ENCODE peak calls at places on chromosome 9, in five cellular contexts. One of them, this sample, is unnamed.

GRCh38 chr9:131633491-131634031 is 88.2 kb downstream of the PRRT1B start:
- DNase-seq in neural progenitor cell: no peak
- DNase-seq in cardiac muscle cell: no peak
- DNase-seq in GM23338: no peak
- DNase-seq in ascending aorta: no peak
- DNase-seq in this sample: no peak

GRCh38 chr9:3746296-3747275 is 220.8 kb upstream of the RFX3 start:
- DNase-seq in GM23338: no peak
- DNase-seq in ascending aorta: no peak
- DNase-seq in cardiac muscle cell: peak
- DNase-seq in neural progenitor cell: no peak
- DNase-seq in this sample: no peak

GRCh38 chr9:8052991-8053390 is 253.4 kb upstream of the DMAC1 start:
- DNase-seq in ascending aorta: no peak
- DNase-seq in GM23338: no peak
- DNase-seq in neural progenitor cell: no peak
- DNase-seq in cardiac muscle cell: no peak
- DNase-seq in this sample: no peak

GRCh38 chr9:126684345-126684744 is 70.6 kb downstream of the LMX1B start:
- DNase-seq in ascending aorta: no peak
- DNase-seq in cardiac muscle cell: no peak
- DNase-seq in GM23338: no peak
- DNase-seq in neural progenitor cell: no peak
- DNase-seq in this sample: no peak

GRCh38 chr9:16321461-16322119 is 548.9 kb downstream of the BNC2 start:
- DNase-seq in neural progenitor cell: peak
- DNase-seq in cardiac muscle cell: peak
- DNase-seq in GM23338: no peak
- DNase-seq in ascending aorta: peak
- DNase-seq in this sample: no peak

GRCh38 chr9:96398582-96399334 is 15.2 kb upstream of the SLC35D2 start:
- DNase-seq in ascending aorta: no peak
- DNase-seq in cardiac muscle cell: no peak
- DNase-seq in neural progenitor cell: no peak
- DNase-seq in GM23338: peak
- DNase-seq in this sample: no peak

GRCh38 chr9:106111039-106111740 is 416.8 kb downstream of the TMEM38B start:
- DNase-seq in cardiac muscle cell: no peak
- DNase-seq in neural progenitor cell: peak
- DNase-seq in ascending aorta: no peak
- DNase-seq in GM23338: peak
- DNase-seq in this sample: no peak

GRCh38 chr9:530681-531080 is 310.8 kb upstream of the DMRT1 start:
- DNase-seq in GM23338: no peak
- DNase-seq in neural progenitor cell: no peak
- DNase-seq in cardiac muscle cell: peak
- DNase-seq in ascending aorta: peak
- DNase-seq in this sample: no peak

GRCh38 chr9:34070601-34071340 is 22.1 kb upstream of the UBAP2 start:
- DNase-seq in cardiac muscle cell: no peak
- DNase-seq in GM23338: no peak
- DNase-seq in neural progenitor cell: no peak
- DNase-seq in ascending aorta: no peak
- DNase-seq in this sample: no peak

GRCh38 chr9:112852741-112853505 is 37.8 kb downstream of the SLC46A2 start:
- DNase-seq in ascending aorta: peak
- DNase-seq in GM23338: no peak
- DNase-seq in neural progenitor cell: no peak
- DNase-seq in cardiac muscle cell: no peak
- DNase-seq in this sample: no peak

GRCh38 chr9:37414503-37414943 is 8.0 kb upstream of the GRHPR start:
- DNase-seq in neural progenitor cell: peak
- DNase-seq in cardiac muscle cell: no peak
- DNase-seq in GM23338: no peak
- DNase-seq in ascending aorta: no peak
- DNase-seq in this sample: no peak
- H3K27ac ChIP-seq in neural progenitor cell: peak
- H3K27ac ChIP-seq in cardiac muscle cell: peak
- H3K27ac ChIP-seq in GM23338: peak
- H3K27ac ChIP-seq in ascending aorta: peak
- H3K27ac ChIP-seq in this sample: no peak

GRCh38 chr9:75482566-75482965 is 394.3 kb downstream of the OSTF1 start:
- DNase-seq in neural progenitor cell: no peak
- DNase-seq in cardiac muscle cell: no peak
- DNase-seq in ascending aorta: no peak
- DNase-seq in GM23338: peak
- DNase-seq in this sample: no peak
- TF ChIP-seq CTCF in neural progenitor cell: peak
- TF ChIP-seq CTCF in cardiac muscle cell: no peak
- TF ChIP-seq CTCF in ascending aorta: no peak
- TF ChIP-seq CTCF in GM23338: peak
- TF ChIP-seq CTCF in this sample: no peak

GRCh38 chr9:137410891-137411249 is 12.1 kb downstream of the EXD3 start:
- DNase-seq in neural progenitor cell: no peak
- DNase-seq in cardiac muscle cell: no peak
- DNase-seq in ascending aorta: no peak
- DNase-seq in GM23338: no peak
- DNase-seq in this sample: no peak
- H3K27ac ChIP-seq in neural progenitor cell: no peak
- H3K27ac ChIP-seq in cardiac muscle cell: no peak
- H3K27ac ChIP-seq in ascending aorta: no peak
- H3K27ac ChIP-seq in GM23338: no peak
- H3K27ac ChIP-seq in this sample: peak

GRCh38 chr9:136109351-136110081 is 9.2 kb downstream of the TMEM250 start:
- DNase-seq in neural progenitor cell: peak
- DNase-seq in ascending aorta: peak
- DNase-seq in GM23338: peak
- DNase-seq in cardiac muscle cell: peak
- DNase-seq in this sample: peak
- TF ChIP-seq CTCF in neural progenitor cell: no peak
- TF ChIP-seq CTCF in ascending aorta: peak
- TF ChIP-seq CTCF in GM23338: no peak
- TF ChIP-seq CTCF in cardiac muscle cell: peak
- TF ChIP-seq CTCF in this sample: peak

GRCh38 chr9:127828262-127829031 is 25.8 kb downstream of the FPGS start:
- DNase-seq in cardiac muscle cell: peak
- DNase-seq in ascending aorta: peak
- DNase-seq in neural progenitor cell: peak
- DNase-seq in GM23338: peak
- DNase-seq in this sample: no peak

GRCh38 chr9:127826253-127826913 is 23.7 kb downstream of the FPGS start:
- DNase-seq in neural progenitor cell: no peak
- DNase-seq in ascending aorta: no peak
- DNase-seq in GM23338: no peak
- DNase-seq in cardiac muscle cell: no peak
- DNase-seq in this sample: no peak

GRCh38 chr9:127832248-127832647 is 22.2 kb downstream of the ENG start:
- DNase-seq in cardiac muscle cell: no peak
- DNase-seq in neural progenitor cell: no peak
- DNase-seq in GM23338: no peak
- DNase-seq in ascending aorta: peak
- DNase-seq in this sample: no peak

GRCh38 chr9:127825319-127826051 is 22.8 kb downstream of the FPGS start:
- DNase-seq in cardiac muscle cell: no peak
- DNase-seq in neural progenitor cell: peak
- DNase-seq in ascending aorta: no peak
- DNase-seq in GM23338: peak
- DNase-seq in this sample: no peak

DNA sequence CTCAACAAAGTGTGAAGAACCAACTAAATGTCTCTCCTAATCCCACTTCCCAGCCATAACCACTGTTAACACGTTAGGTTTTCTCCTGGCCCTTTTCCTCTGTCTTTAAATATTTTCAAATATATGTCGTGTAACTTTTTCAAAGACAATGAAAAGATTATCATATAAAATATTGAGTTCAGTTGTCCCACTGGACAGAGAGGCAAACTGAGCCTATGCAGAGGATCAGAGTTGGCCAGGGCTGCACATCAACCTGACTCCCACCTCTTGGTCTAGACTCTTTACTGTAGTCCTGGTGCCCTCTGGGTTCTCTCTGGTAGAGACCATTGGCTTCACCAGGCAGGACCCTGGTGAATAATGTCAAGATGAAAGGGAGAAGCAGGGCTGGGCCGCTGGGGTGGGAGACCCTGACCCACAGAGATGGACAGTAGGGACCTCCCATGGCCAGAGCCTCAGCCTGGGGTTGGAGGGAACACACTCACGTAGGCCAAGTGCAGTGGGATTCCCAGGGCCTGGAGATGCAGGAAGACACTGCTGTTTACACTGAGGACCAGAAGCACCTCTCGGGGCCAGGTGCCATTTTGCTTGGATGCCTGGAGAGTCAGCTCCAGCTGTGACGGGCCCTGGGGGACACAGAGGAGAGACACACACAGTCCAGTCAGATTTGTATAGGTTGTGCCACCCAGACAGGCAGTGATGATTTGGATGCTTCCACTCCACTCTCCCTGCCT is 25.1 kb downstream of the ENG start:
- DNase-seq in ascending aorta: no peak
- DNase-seq in GM23338: no peak
- DNase-seq in neural progenitor cell: no peak
- DNase-seq in cardiac muscle cell: no peak
- DNase-seq in this sample: no peak
- H3K27ac ChIP-seq in ascending aorta: peak
- H3K27ac ChIP-seq in GM23338: peak
- H3K27ac ChIP-seq in neural progenitor cell: no peak
- H3K27ac ChIP-seq in cardiac muscle cell: no peak
- H3K27ac ChIP-seq in this sample: peak

GRCh38 chr9:120507936-120508510 is 71.9 kb downstream of the CDK5RAP2 start:
- DNase-seq in neural progenitor cell: no peak
- DNase-seq in cardiac muscle cell: no peak
- DNase-seq in GM23338: no peak
- DNase-seq in ascending aorta: no peak
- DNase-seq in this sample: no peak

GRCh38 chr9:120510816-120511215 is 69.2 kb downstream of the CDK5RAP2 start:
- DNase-seq in neural progenitor cell: no peak
- DNase-seq in ascending aorta: no peak
- DNase-seq in GM23338: no peak
- DNase-seq in cardiac muscle cell: no peak
- DNase-seq in this sample: no peak

GRCh38 chr9:120500733-120501132 is 79.2 kb downstream of the CDK5RAP2 start:
- DNase-seq in GM23338: no peak
- DNase-seq in neural progenitor cell: no peak
- DNase-seq in cardiac muscle cell: no peak
- DNase-seq in ascending aorta: no peak
- DNase-seq in this sample: no peak

DNA sequence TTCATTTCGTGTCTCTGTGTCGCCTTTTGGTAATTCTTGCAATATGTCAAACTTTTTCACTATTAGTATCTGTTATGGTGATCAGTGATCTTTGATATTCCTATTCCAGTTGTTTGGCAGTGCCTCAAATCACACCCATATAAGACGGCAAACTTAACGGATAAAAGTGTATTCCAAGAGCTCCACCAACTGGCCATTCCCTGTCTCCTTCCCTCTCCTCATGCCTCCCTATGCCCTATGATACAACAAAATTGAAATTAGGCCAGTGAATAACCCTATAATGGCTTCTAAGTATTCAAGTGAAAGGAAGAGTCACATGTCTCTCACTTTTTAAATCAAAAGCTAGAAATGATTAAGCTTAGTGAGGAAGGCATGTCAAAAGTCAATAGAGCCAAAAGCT is 74.8 kb downstream of the CDK5RAP2 start:
- DNase-seq in GM23338: peak
- DNase-seq in ascending aorta: no peak
- DNase-seq in neural progenitor cell: no peak
- DNase-seq in cardiac muscle cell: peak
- DNase-seq in this sample: no peak
- TF ChIP-seq CTCF in GM23338: peak
- TF ChIP-seq CTCF in ascending aorta: no peak
- TF ChIP-seq CTCF in neural progenitor cell: peak
- TF ChIP-seq CTCF in cardiac muscle cell: peak
- TF ChIP-seq CTCF in this sample: no peak

GRCh38 chr9:83456226-83456625 is 82.0 kb downstream of the FRMD3 start:
- DNase-seq in cardiac muscle cell: peak
- DNase-seq in ascending aorta: no peak
- DNase-seq in GM23338: no peak
- DNase-seq in neural progenitor cell: no peak
- DNase-seq in this sample: no peak

GRCh38 chr9:83458530-83458929 is 79.7 kb downstream of the FRMD3 start:
- DNase-seq in GM23338: no peak
- DNase-seq in neural progenitor cell: no peak
- DNase-seq in cardiac muscle cell: no peak
- DNase-seq in ascending aorta: no peak
- DNase-seq in this sample: no peak

GRCh38 chr9:83451308-83451707 is 86.9 kb downstream of the FRMD3 start:
- DNase-seq in cardiac muscle cell: no peak
- DNase-seq in GM23338: no peak
- DNase-seq in ascending aorta: no peak
- DNase-seq in neural progenitor cell: no peak
- DNase-seq in this sample: no peak

GRCh38 chr9:83459830-83460229 is 78.4 kb downstream of the FRMD3 start:
- DNase-seq in cardiac muscle cell: no peak
- DNase-seq in GM23338: no peak
- DNase-seq in ascending aorta: no peak
- DNase-seq in neural progenitor cell: no peak
- DNase-seq in this sample: no peak

DNA sequence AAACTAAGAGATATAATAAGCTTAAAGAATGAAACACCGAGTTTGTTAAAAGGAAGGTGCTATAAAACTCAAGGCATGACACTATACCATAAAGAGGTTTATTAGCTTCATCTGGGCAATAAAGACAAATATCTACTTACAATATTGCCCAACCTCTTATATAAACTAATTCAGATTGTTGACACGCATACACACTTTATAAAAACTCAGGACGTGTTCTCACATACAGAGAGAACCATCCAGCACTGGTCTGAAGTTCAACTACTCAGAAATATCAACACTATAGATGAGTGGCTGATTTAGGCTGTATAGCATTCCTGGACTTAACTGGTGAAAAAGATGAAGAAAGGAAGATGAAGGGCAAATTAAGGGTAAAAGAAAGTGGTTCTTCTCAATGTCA is 81.2 kb downstream of the FRMD3 start:
- DNase-seq in neural progenitor cell: no peak
- DNase-seq in GM23338: no peak
- DNase-seq in ascending aorta: no peak
- DNase-seq in cardiac muscle cell: no peak
- DNase-seq in this sample: no peak
- H3K27ac ChIP-seq in neural progenitor cell: no peak
- H3K27ac ChIP-seq in GM23338: no peak
- H3K27ac ChIP-seq in ascending aorta: no peak
- H3K27ac ChIP-seq in cardiac muscle cell: no peak
- H3K27ac ChIP-seq in this sample: no peak

DNA sequence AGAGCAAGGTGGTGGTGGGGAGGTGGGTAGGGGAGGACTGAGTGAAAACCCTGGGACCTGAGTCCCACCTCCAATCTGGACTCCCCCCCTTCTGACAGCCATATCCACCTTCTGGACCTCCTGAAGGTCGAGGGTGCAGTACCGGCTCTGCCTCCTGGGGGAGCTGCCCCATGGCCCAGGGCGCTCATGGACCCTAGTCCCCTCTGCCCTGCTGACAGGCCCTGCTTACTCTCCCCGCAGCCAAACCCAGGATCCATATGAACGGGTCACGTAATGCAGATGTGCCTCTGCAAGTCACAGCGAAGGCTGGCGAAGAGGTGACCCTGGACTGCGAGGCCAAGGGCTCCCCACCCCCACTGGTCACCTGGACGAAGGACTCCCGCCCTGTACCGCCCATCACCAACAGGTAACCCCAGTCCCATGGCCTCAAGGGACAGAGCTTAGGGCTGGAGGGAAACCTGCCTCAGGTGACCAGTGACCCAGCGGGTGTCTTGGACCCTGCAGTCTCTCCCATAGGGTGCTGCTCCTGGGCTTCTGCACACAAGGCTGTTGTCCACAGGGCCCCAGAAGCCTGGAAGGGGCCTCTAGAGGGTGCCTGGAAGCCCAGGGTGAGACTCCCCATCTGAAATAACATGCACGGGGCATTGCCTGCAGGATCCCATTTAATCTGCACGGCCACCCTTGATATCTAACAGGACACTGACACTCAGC is 61.7 kb downstream of the HMCN2 start:
- DNase-seq in cardiac muscle cell: no peak
- DNase-seq in ascending aorta: no peak
- DNase-seq in GM23338: peak
- DNase-seq in neural progenitor cell: peak
- DNase-seq in this sample: no peak
- TF ChIP-seq CTCF in cardiac muscle cell: peak
- TF ChIP-seq CTCF in ascending aorta: no peak
- TF ChIP-seq CTCF in GM23338: peak
- TF ChIP-seq CTCF in neural progenitor cell: peak
- TF ChIP-seq CTCF in this sample: peak